ENCODE peak calls at places on chromosomes 13 and 19, in four cellular contexts. C, S, K and I are unnamed samples.
A peak's percentile ranks its signal among the peaks of the same experiment; 100 is the strongest.

GRCh38 chr19:11279505-11280236 is 16.3 kb upstream of the TSPAN16 start:
- DNase-seq in C (peak; percentile 32), S (peak; percentile 76), K (no peak), I (peak; percentile 68)

GRCh38 chr13:92769064-92769463 is 457.5 kb upstream of the GPC6 start:
- DNase-seq in C (no peak), S (no peak), K (peak; percentile 2), I (no peak)

GRCh38 chr13:113918981-113919646 is 54.8 kb downstream of the C13orf46 start:
- DNase-seq in C (no peak), S (no peak), K (no peak), I (no peak)

GRCh38 chr13:44815507-44816074 is 173.7 kb downstream of the NUFIP1 start:
- DNase-seq in C (no peak), S (no peak), K (peak; percentile 97), I (no peak)

GRCh38 chr19:17348700-17349099 is 11.3 kb downstream of the GTPBP3 start:
- DNase-seq in C (no peak), S (no peak), K (peak; percentile 76), I (no peak)

GRCh38 chr13:102651392-102651791 is 43.5 kb downstream of the METTL21C start:
- DNase-seq in C (no peak), S (no peak), K (peak; percentile 60), I (no peak)

GRCh38 chr19:13122275-13122878 is 4.3 kb downstream of the NACC1 start:
- DNase-seq in C (no peak), S (peak; percentile 6), K (no peak), I (no peak)

GRCh38 chr13:72004975-72005374 is 138.0 kb upstream of the DACH1 start:
- DNase-seq in C (no peak), S (no peak), K (no peak), I (no peak)

GRCh38 chr13:112444001-112444311 is 67.8 kb downstream of the SPACA7 start:
- DNase-seq in C (peak; percentile 24), S (peak; percentile 4), K (peak; percentile 55), I (peak; percentile 20)

GRCh38 chr13:113138792-113139551 is 16.4 kb downstream of the F10 start:
- DNase-seq in C (no peak), S (no peak), K (no peak), I (no peak)

GRCh38 chr19:46604781-46605355 is 3.7 kb downstream of the CALM3 start:
- DNase-seq in C (no peak), S (no peak), K (no peak), I (no peak)

GRCh38 chr13:45339867-45340266 is 1.1 kb downstream of the TPT1 start:
- DNase-seq in C (no peak), S (peak; percentile 35), K (no peak), I (peak; percentile 32)

GRCh38 chr13:29436291-29436690 is 159.2 kb downstream of the SLC7A1 start:
- DNase-seq in C (no peak), S (no peak), K (peak; percentile 73), I (no peak)

GRCh38 chr19:7326105-7326877 is 22.4 kb upstream of the ARHGEF18 start:
- DNase-seq in C (no peak), S (peak; percentile 32), K (peak; percentile 32), I (peak; percentile 40)